ENCODE peak calls at places on chromosomes 2 and 18, in seven cellular contexts. One of them, this sample, is unnamed.

GRCh38 chr2:240930096-240930630 is 24.0 kb downstream of the CROCC2 start:
- DNase-seq in IMR-90: no peak
- DNase-seq in RWPE1: no peak
- DNase-seq in upper lobe of right lung: peak; percentile 62
- DNase-seq in BE2C: peak; percentile 8
- DNase-seq in HFF-Myc: no peak
- DNase-seq in right lobe of liver: peak; percentile 40
- DNase-seq in this sample: no peak

GRCh38 chr2:207067476-207067875 is 98.3 kb downstream of the KLF7 start:
- DNase-seq in RWPE1: no peak
- DNase-seq in upper lobe of right lung: no peak
- DNase-seq in BE2C: peak; percentile 55
- DNase-seq in right lobe of liver: no peak
- DNase-seq in HFF-Myc: no peak
- DNase-seq in IMR-90: no peak
- DNase-seq in this sample: no peak

GRCh38 chr2:121689356-121689755 is 40.1 kb upstream of the CLASP1 start:
- DNase-seq in HFF-Myc: peak; percentile 72
- DNase-seq in RWPE1: peak; percentile 51
- DNase-seq in right lobe of liver: no peak
- DNase-seq in IMR-90: peak; percentile 69
- DNase-seq in upper lobe of right lung: no peak
- DNase-seq in BE2C: peak; percentile 73
- DNase-seq in this sample: peak; percentile 28

GRCh38 chr18:40012931-40013609 is 1942.0 kb upstream of the PIK3C3 start:
- DNase-seq in IMR-90: no peak
- DNase-seq in RWPE1: no peak
- DNase-seq in right lobe of liver: no peak
- DNase-seq in HFF-Myc: no peak
- DNase-seq in upper lobe of right lung: no peak
- DNase-seq in BE2C: no peak
- DNase-seq in this sample: no peak

GRCh38 chr2:196160966-196161365 is 10.4 kb downstream of the STK17B start:
- DNase-seq in RWPE1: no peak
- DNase-seq in right lobe of liver: no peak
- DNase-seq in BE2C: no peak
- DNase-seq in upper lobe of right lung: no peak
- DNase-seq in IMR-90: no peak
- DNase-seq in HFF-Myc: no peak
- DNase-seq in this sample: no peak

GRCh38 chr2:235659767-235660322 is 166.0 kb downstream of the AGAP1 start:
- DNase-seq in IMR-90: peak; percentile 93
- DNase-seq in right lobe of liver: no peak
- DNase-seq in HFF-Myc: no peak
- DNase-seq in RWPE1: no peak
- DNase-seq in BE2C: no peak
- DNase-seq in upper lobe of right lung: peak; percentile 37
- DNase-seq in this sample: no peak

GRCh38 chr2:227161947-227162346 is 2.1 kb downstream of the COL4A4 start:
- DNase-seq in right lobe of liver: no peak
- DNase-seq in upper lobe of right lung: no peak
- DNase-seq in IMR-90: no peak
- DNase-seq in RWPE1: no peak
- DNase-seq in HFF-Myc: no peak
- DNase-seq in BE2C: no peak
- DNase-seq in this sample: no peak

GRCh38 chr2:64795024-64795592 is 141.4 kb upstream of the SERTAD2 start:
- DNase-seq in HFF-Myc: no peak
- DNase-seq in BE2C: no peak
- DNase-seq in RWPE1: no peak
- DNase-seq in upper lobe of right lung: no peak
- DNase-seq in IMR-90: no peak
- DNase-seq in right lobe of liver: no peak
- DNase-seq in this sample: no peak

GRCh38 chr18:79857082-79857661 is 59.4 kb downstream of the KCNG2 start:
- DNase-seq in RWPE1: no peak
- DNase-seq in upper lobe of right lung: peak; percentile 47
- DNase-seq in IMR-90: peak; percentile 58
- DNase-seq in BE2C: no peak
- DNase-seq in right lobe of liver: no peak
- DNase-seq in HFF-Myc: no peak
- DNase-seq in this sample: no peak

GRCh38 chr18:25247725-25248124 is 104.2 kb downstream of the ZNF521 start:
- DNase-seq in HFF-Myc: no peak
- DNase-seq in right lobe of liver: no peak
- DNase-seq in RWPE1: no peak
- DNase-seq in IMR-90: peak; percentile 77
- DNase-seq in upper lobe of right lung: no peak
- DNase-seq in BE2C: no peak
- DNase-seq in this sample: no peak

GRCh38 chr2:112170495-112170894 is 32.3 kb downstream of the FBLN7 start:
- DNase-seq in right lobe of liver: no peak
- DNase-seq in HFF-Myc: no peak
- DNase-seq in BE2C: no peak
- DNase-seq in upper lobe of right lung: peak; percentile 6
- DNase-seq in IMR-90: no peak
- DNase-seq in RWPE1: no peak
- DNase-seq in this sample: no peak

GRCh38 chr2:231557571-231558217 is 27.4 kb upstream of the NMUR1 start:
- DNase-seq in right lobe of liver: peak; percentile 57
- DNase-seq in RWPE1: peak; percentile 34
- DNase-seq in IMR-90: peak; percentile 81
- DNase-seq in upper lobe of right lung: peak; percentile 74
- DNase-seq in HFF-Myc: peak; percentile 39
- DNase-seq in BE2C: peak; percentile 60
- DNase-seq in this sample: peak; percentile 28

GRCh38 chr2:43748333-43748732 is 25.5 kb upstream of the DYNC2LI1 start:
- DNase-seq in upper lobe of right lung: no peak
- DNase-seq in IMR-90: no peak
- DNase-seq in BE2C: no peak
- DNase-seq in RWPE1: no peak
- DNase-seq in HFF-Myc: no peak
- DNase-seq in right lobe of liver: no peak
- DNase-seq in this sample: no peak

GRCh38 chr2:141701610-141702009 is 429.2 kb downstream of the LRP1B start:
- DNase-seq in IMR-90: no peak
- DNase-seq in right lobe of liver: no peak
- DNase-seq in RWPE1: no peak
- DNase-seq in upper lobe of right lung: no peak
- DNase-seq in BE2C: no peak
- DNase-seq in HFF-Myc: no peak
- DNase-seq in this sample: no peak

GRCh38 chr2:23456881-23457760 is 72.1 kb downstream of the KLHL29 start:
- DNase-seq in right lobe of liver: no peak
- DNase-seq in upper lobe of right lung: no peak
- DNase-seq in IMR-90: peak; percentile 85
- DNase-seq in HFF-Myc: no peak
- DNase-seq in BE2C: no peak
- DNase-seq in RWPE1: no peak
- DNase-seq in this sample: no peak

GRCh38 chr2:42706836-42707235 is 57.1 kb downstream of the OXER1 start:
- DNase-seq in RWPE1: no peak
- DNase-seq in upper lobe of right lung: no peak
- DNase-seq in IMR-90: no peak
- DNase-seq in HFF-Myc: no peak
- DNase-seq in BE2C: no peak
- DNase-seq in right lobe of liver: no peak
- DNase-seq in this sample: no peak

GRCh38 chr2:116696223-116696622 is 1118.3 kb upstream of the DDX18 start:
- DNase-seq in right lobe of liver: no peak
- DNase-seq in HFF-Myc: no peak
- DNase-seq in IMR-90: no peak
- DNase-seq in BE2C: no peak
- DNase-seq in RWPE1: no peak
- DNase-seq in upper lobe of right lung: no peak
- DNase-seq in this sample: no peak
- TF ChIP-seq CTCF in right lobe of liver: no peak
- TF ChIP-seq CTCF in HFF-Myc: no peak
- TF ChIP-seq CTCF in IMR-90: no peak
- TF ChIP-seq CTCF in BE2C: no peak
- TF ChIP-seq CTCF in RWPE1: no peak
- TF ChIP-seq CTCF in upper lobe of right lung: no peak
- TF ChIP-seq CTCF in this sample: no peak

GRCh38 chr18:35284846-35285245 is 5.2 kb downstream of the ZSCAN30 start:
- DNase-seq in HFF-Myc: no peak
- DNase-seq in IMR-90: no peak
- DNase-seq in BE2C: no peak
- DNase-seq in right lobe of liver: no peak
- DNase-seq in RWPE1: no peak
- DNase-seq in upper lobe of right lung: no peak
- DNase-seq in this sample: no peak

GRCh38 chr18:35278969-35279368 is 11.1 kb downstream of the ZSCAN30 start:
- DNase-seq in IMR-90: no peak
- DNase-seq in RWPE1: no peak
- DNase-seq in HFF-Myc: no peak
- DNase-seq in right lobe of liver: no peak
- DNase-seq in upper lobe of right lung: no peak
- DNase-seq in BE2C: no peak
- DNase-seq in this sample: no peak

GRCh38 chr18:35289293-35290069 is 548 bp downstream of the ZSCAN30 start:
- DNase-seq in BE2C: no peak
- DNase-seq in HFF-Myc: no peak
- DNase-seq in IMR-90: peak; percentile 9
- DNase-seq in upper lobe of right lung: peak; percentile 67
- DNase-seq in RWPE1: peak; percentile 8
- DNase-seq in right lobe of liver: peak; percentile 54
- DNase-seq in this sample: no peak

GRCh38 chr18:35282353-35282752 is 7.7 kb downstream of the ZSCAN30 start:
- DNase-seq in BE2C: no peak
- DNase-seq in IMR-90: peak; percentile 95
- DNase-seq in HFF-Myc: peak; percentile 89
- DNase-seq in right lobe of liver: no peak
- DNase-seq in upper lobe of right lung: no peak
- DNase-seq in RWPE1: peak; percentile 17
- DNase-seq in this sample: no peak

GRCh38 chr18:35283923-35284794 is 5.9 kb downstream of the ZSCAN30 start:
- DNase-seq in right lobe of liver: no peak
- DNase-seq in RWPE1: no peak
- DNase-seq in BE2C: no peak
- DNase-seq in upper lobe of right lung: no peak
- DNase-seq in HFF-Myc: no peak
- DNase-seq in IMR-90: no peak
- DNase-seq in this sample: no peak
- TF ChIP-seq CTCF in right lobe of liver: no peak
- TF ChIP-seq CTCF in RWPE1: no peak
- TF ChIP-seq CTCF in BE2C: no peak
- TF ChIP-seq CTCF in upper lobe of right lung: no peak
- TF ChIP-seq CTCF in HFF-Myc: no peak
- TF ChIP-seq CTCF in IMR-90: no peak
- TF ChIP-seq CTCF in this sample: no peak

DNA sequence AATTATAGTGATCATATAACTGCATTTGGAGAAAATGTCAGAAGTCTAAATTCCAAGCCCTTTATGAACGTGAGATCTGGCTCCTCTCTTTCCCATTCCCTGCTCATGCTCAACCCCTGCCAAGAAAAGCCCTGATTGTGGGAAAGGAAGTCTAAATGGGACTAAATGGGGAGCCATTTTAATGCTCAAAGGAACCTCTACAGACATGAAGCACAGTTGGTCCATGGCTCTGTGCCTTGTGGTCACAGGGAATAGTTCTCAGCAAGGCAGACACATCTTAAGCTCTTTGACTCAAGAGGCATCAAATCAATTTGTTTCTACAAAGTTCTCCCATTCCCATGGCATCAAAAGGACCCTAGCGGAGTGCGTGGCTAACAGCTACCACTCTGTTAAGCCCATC is 29.3 kb upstream of the INSIG2 start:
- DNase-seq in RWPE1: no peak
- DNase-seq in BE2C: no peak
- DNase-seq in HFF-Myc: no peak
- DNase-seq in upper lobe of right lung: no peak
- DNase-seq in right lobe of liver: no peak
- DNase-seq in IMR-90: no peak
- DNase-seq in this sample: no peak
- TF ChIP-seq CTCF in RWPE1: no peak
- TF ChIP-seq CTCF in BE2C: no peak
- TF ChIP-seq CTCF in HFF-Myc: no peak
- TF ChIP-seq CTCF in upper lobe of right lung: no peak
- TF ChIP-seq CTCF in right lobe of liver: no peak
- TF ChIP-seq CTCF in IMR-90: no peak
- TF ChIP-seq CTCF in this sample: no peak

GRCh38 chr2:122864728-122865127 is 1109.3 kb downstream of the TSN start:
- DNase-seq in IMR-90: no peak
- DNase-seq in right lobe of liver: no peak
- DNase-seq in upper lobe of right lung: no peak
- DNase-seq in HFF-Myc: no peak
- DNase-seq in BE2C: no peak
- DNase-seq in RWPE1: no peak
- DNase-seq in this sample: no peak

GRCh38 chr2:122859260-122859659 is 1103.8 kb downstream of the TSN start:
- DNase-seq in HFF-Myc: no peak
- DNase-seq in RWPE1: no peak
- DNase-seq in BE2C: no peak
- DNase-seq in upper lobe of right lung: no peak
- DNase-seq in IMR-90: no peak
- DNase-seq in right lobe of liver: no peak
- DNase-seq in this sample: no peak

GRCh38 chr2:122866095-122866494 is 1110.6 kb downstream of the TSN start:
- DNase-seq in RWPE1: no peak
- DNase-seq in upper lobe of right lung: no peak
- DNase-seq in right lobe of liver: no peak
- DNase-seq in BE2C: no peak
- DNase-seq in IMR-90: no peak
- DNase-seq in HFF-Myc: no peak
- DNase-seq in this sample: no peak

GRCh38 chr2:122858813-122859212 is 1103.4 kb downstream of the TSN start:
- DNase-seq in BE2C: no peak
- DNase-seq in RWPE1: no peak
- DNase-seq in HFF-Myc: no peak
- DNase-seq in right lobe of liver: no peak
- DNase-seq in upper lobe of right lung: no peak
- DNase-seq in IMR-90: no peak
- DNase-seq in this sample: no peak

GRCh38 chr2:122863516-122863915 is 1108.1 kb downstream of the TSN start:
- DNase-seq in HFF-Myc: no peak
- DNase-seq in right lobe of liver: no peak
- DNase-seq in upper lobe of right lung: no peak
- DNase-seq in IMR-90: no peak
- DNase-seq in RWPE1: no peak
- DNase-seq in BE2C: no peak
- DNase-seq in this sample: no peak
- TF ChIP-seq CTCF in HFF-Myc: no peak
- TF ChIP-seq CTCF in right lobe of liver: no peak
- TF ChIP-seq CTCF in upper lobe of right lung: no peak
- TF ChIP-seq CTCF in IMR-90: no peak
- TF ChIP-seq CTCF in RWPE1: no peak
- TF ChIP-seq CTCF in BE2C: no peak
- TF ChIP-seq CTCF in this sample: no peak

DNA sequence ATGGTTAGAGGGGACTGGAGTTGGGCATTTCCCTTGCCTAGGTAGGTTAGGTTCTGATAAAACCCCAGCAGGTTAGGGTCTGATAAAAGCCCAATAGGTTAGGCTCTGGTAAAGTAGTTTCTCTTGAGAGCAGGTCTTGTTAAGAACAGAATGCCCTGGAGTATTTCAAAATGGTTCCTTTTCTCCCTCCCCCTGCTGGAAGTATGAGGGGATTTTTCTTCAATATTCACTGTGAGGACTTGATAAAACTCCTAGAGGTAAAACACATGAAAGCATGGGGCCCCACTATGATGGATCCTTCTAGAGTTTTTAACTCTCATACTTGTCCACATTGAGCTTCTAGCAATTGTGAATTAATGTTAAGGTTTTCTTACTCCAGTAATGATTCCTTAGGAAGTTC is 27.6 kb downstream of the ANKAR start:
- DNase-seq in BE2C: no peak
- DNase-seq in IMR-90: no peak
- DNase-seq in HFF-Myc: no peak
- DNase-seq in right lobe of liver: no peak
- DNase-seq in upper lobe of right lung: no peak
- DNase-seq in RWPE1: no peak
- DNase-seq in this sample: no peak
- TF ChIP-seq CTCF in BE2C: peak; percentile 31
- TF ChIP-seq CTCF in IMR-90: peak; percentile 21
- TF ChIP-seq CTCF in HFF-Myc: peak; percentile 13
- TF ChIP-seq CTCF in right lobe of liver: peak; percentile 5
- TF ChIP-seq CTCF in upper lobe of right lung: no peak
- TF ChIP-seq CTCF in RWPE1: no peak
- TF ChIP-seq CTCF in this sample: peak; percentile 32